ENCODE peak calls at places on chromosomes 16 and 17, in four cellular contexts. One of them, this sample, is unnamed.

GRCh38 chr16:17638134-17638533 is 167.4 kb upstream of the XYLT1 start:
- DNase-seq in ascending aorta: no peak
- DNase-seq in small intestine: no peak
- DNase-seq in CD8-positive, alpha-beta memory T cell: no peak
- DNase-seq in this sample: no peak

GRCh38 chr16:12462690-12463646 is 340.7 kb downstream of the CPPED1 start:
- DNase-seq in ascending aorta: no peak
- DNase-seq in small intestine: no peak
- DNase-seq in CD8-positive, alpha-beta memory T cell: no peak
- DNase-seq in this sample: no peak

GRCh38 chr16:47965439-47965838 is 190.4 kb downstream of the ABCC12 start:
- DNase-seq in ascending aorta: no peak
- DNase-seq in small intestine: no peak
- DNase-seq in CD8-positive, alpha-beta memory T cell: no peak
- DNase-seq in this sample: no peak

GRCh38 chr17:81291662-81292061 is 3.4 kb downstream of the SLC38A10 start:
- DNase-seq in ascending aorta: no peak
- DNase-seq in small intestine: peak
- DNase-seq in CD8-positive, alpha-beta memory T cell: peak
- DNase-seq in this sample: no peak

GRCh38 chr17:59725691-59726090 is 18.2 kb downstream of the VMP1 start:
- DNase-seq in ascending aorta: no peak
- DNase-seq in small intestine: no peak
- DNase-seq in CD8-positive, alpha-beta memory T cell: no peak
- DNase-seq in this sample: no peak

GRCh38 chr16:80547145-80547544 is 6.4 kb downstream of the DYNLRB2 start:
- DNase-seq in ascending aorta: no peak
- DNase-seq in small intestine: peak
- DNase-seq in CD8-positive, alpha-beta memory T cell: no peak
- DNase-seq in this sample: no peak

GRCh38 chr16:65876200-65876498 is 490.3 kb upstream of the CDH5 start:
- DNase-seq in ascending aorta: no peak
- DNase-seq in small intestine: no peak
- DNase-seq in CD8-positive, alpha-beta memory T cell: no peak
- DNase-seq in this sample: no peak

GRCh38 chr17:8062435-8062806 is 23.6 kb downstream of the ALOX15B start:
- DNase-seq in ascending aorta: no peak
- DNase-seq in small intestine: no peak
- DNase-seq in CD8-positive, alpha-beta memory T cell: no peak
- DNase-seq in this sample: no peak

GRCh38 chr17:76597156-76598003 is 11.7 kb upstream of the ST6GALNAC2 start:
- DNase-seq in ascending aorta: no peak
- DNase-seq in small intestine: peak
- DNase-seq in CD8-positive, alpha-beta memory T cell: no peak
- DNase-seq in this sample: no peak

GRCh38 chr17:17264430-17264829 is 16.6 kb downstream of the COPS3 start:
- DNase-seq in ascending aorta: no peak
- DNase-seq in small intestine: no peak
- DNase-seq in CD8-positive, alpha-beta memory T cell: no peak
- DNase-seq in this sample: no peak

GRCh38 chr17:46819906-46820351 is 1.4 kb upstream of the WNT3 start:
- DNase-seq in ascending aorta: no peak
- DNase-seq in small intestine: no peak
- DNase-seq in CD8-positive, alpha-beta memory T cell: no peak
- DNase-seq in this sample: no peak

GRCh38 chr16:425740-426114 is 278 bp downstream of the RAB11FIP3 start:
- DNase-seq in ascending aorta: no peak
- DNase-seq in small intestine: no peak
- DNase-seq in CD8-positive, alpha-beta memory T cell: no peak
- DNase-seq in this sample: no peak

GRCh38 chr17:5049314-5049819 is 14.1 kb upstream of the SLC52A1 start:
- DNase-seq in ascending aorta: no peak
- DNase-seq in small intestine: peak
- DNase-seq in CD8-positive, alpha-beta memory T cell: peak
- DNase-seq in this sample: no peak

GRCh38 chr17:59387351-59388069 is 56.1 kb downstream of the YPEL2 start:
- DNase-seq in ascending aorta: no peak
- DNase-seq in small intestine: no peak
- DNase-seq in CD8-positive, alpha-beta memory T cell: no peak
- DNase-seq in this sample: no peak

GRCh38 chr16:47065766-47066688 is 77.7 kb downstream of the NETO2 start:
- DNase-seq in ascending aorta: no peak
- DNase-seq in small intestine: no peak
- DNase-seq in CD8-positive, alpha-beta memory T cell: no peak
- DNase-seq in this sample: no peak

GRCh38 chr16:23362460-23363317 is 60.6 kb downstream of the SCNN1B start:
- DNase-seq in ascending aorta: no peak
- DNase-seq in small intestine: peak
- DNase-seq in CD8-positive, alpha-beta memory T cell: no peak
- DNase-seq in this sample: no peak

GRCh38 chr17:81139428-81139827 is 25.9 kb upstream of the PVALEF start:
- DNase-seq in ascending aorta: no peak
- DNase-seq in small intestine: no peak
- DNase-seq in CD8-positive, alpha-beta memory T cell: no peak
- DNase-seq in this sample: no peak

GRCh38 chr17:77404812-77405581 is 264.2 kb downstream of the SEC14L1 start:
- DNase-seq in ascending aorta: peak
- DNase-seq in small intestine: peak
- DNase-seq in CD8-positive, alpha-beta memory T cell: peak
- DNase-seq in this sample: no peak

GRCh38 chr16:87692756-87693155 is 73.0 kb downstream of the KLHDC4 start:
- DNase-seq in ascending aorta: no peak
- DNase-seq in small intestine: peak
- DNase-seq in CD8-positive, alpha-beta memory T cell: no peak
- DNase-seq in this sample: no peak

GRCh38 chr17:42682400-42683384 is at the start of gene CNTNAP1:
- DNase-seq in ascending aorta: no peak
- DNase-seq in small intestine: peak
- DNase-seq in CD8-positive, alpha-beta memory T cell: no peak
- DNase-seq in this sample: no peak

GRCh38 chr17:18950944-18951905 is 740 bp upstream of the SLC5A10 start:
- DNase-seq in ascending aorta: no peak
- DNase-seq in small intestine: no peak
- DNase-seq in CD8-positive, alpha-beta memory T cell: no peak
- DNase-seq in this sample: no peak

GRCh38 chr16:22065252-22065651 is 27.1 kb upstream of the VWA3A start:
- DNase-seq in ascending aorta: no peak
- DNase-seq in small intestine: no peak
- DNase-seq in CD8-positive, alpha-beta memory T cell: no peak
- DNase-seq in this sample: no peak

GRCh38 chr16:51524555-51525373 is 373.7 kb upstream of the SALL1 start:
- DNase-seq in ascending aorta: no peak
- DNase-seq in small intestine: no peak
- DNase-seq in CD8-positive, alpha-beta memory T cell: no peak
- DNase-seq in this sample: no peak

GRCh38 chr17:72255481-72255880 is 134.7 kb downstream of the SOX9 start:
- DNase-seq in ascending aorta: no peak
- DNase-seq in small intestine: peak
- DNase-seq in CD8-positive, alpha-beta memory T cell: no peak
- DNase-seq in this sample: no peak

GRCh38 chr16:29824589-29825144 is 4.4 kb downstream of the MVP start:
- DNase-seq in ascending aorta: no peak
- DNase-seq in small intestine: peak
- DNase-seq in CD8-positive, alpha-beta memory T cell: no peak
- DNase-seq in this sample: no peak

GRCh38 chr17:81427446-81428120 is 32.3 kb downstream of the BAHCC1 start:
- DNase-seq in ascending aorta: no peak
- DNase-seq in small intestine: peak
- DNase-seq in CD8-positive, alpha-beta memory T cell: no peak
- DNase-seq in this sample: no peak

GRCh38 chr16:47059991-47060390 is 83.8 kb downstream of the NETO2 start:
- DNase-seq in ascending aorta: no peak
- DNase-seq in small intestine: no peak
- DNase-seq in CD8-positive, alpha-beta memory T cell: no peak
- DNase-seq in this sample: no peak

GRCh38 chr17:74543891-74544760 is 1.8 kb downstream of the CD300C start:
- DNase-seq in ascending aorta: no peak
- DNase-seq in small intestine: no peak
- DNase-seq in CD8-positive, alpha-beta memory T cell: no peak
- DNase-seq in this sample: no peak

GRCh38 chr17:78795241-78795640 is 13.2 kb upstream of the CYTH1 start:
- DNase-seq in ascending aorta: no peak
- DNase-seq in small intestine: no peak
- DNase-seq in CD8-positive, alpha-beta memory T cell: no peak
- DNase-seq in this sample: no peak

GRCh38 chr17:12485361-12485911 is 180.3 kb upstream of the MYOCD start:
- DNase-seq in ascending aorta: no peak
- DNase-seq in small intestine: no peak
- DNase-seq in CD8-positive, alpha-beta memory T cell: no peak
- DNase-seq in this sample: no peak

GRCh38 chr16:4830408-4830807 is 16.7 kb downstream of the GLYR1 start:
- DNase-seq in ascending aorta: no peak
- DNase-seq in small intestine: no peak
- DNase-seq in CD8-positive, alpha-beta memory T cell: no peak
- DNase-seq in this sample: no peak

GRCh38 chr16:77375396-77375795 is 59.4 kb downstream of the ADAMTS18 start:
- DNase-seq in ascending aorta: no peak
- DNase-seq in small intestine: no peak
- DNase-seq in CD8-positive, alpha-beta memory T cell: no peak
- DNase-seq in this sample: no peak

GRCh38 chr17:55729484-55729883 is 6.8 kb upstream of the TMEM100 start:
- DNase-seq in ascending aorta: no peak
- DNase-seq in small intestine: no peak
- DNase-seq in CD8-positive, alpha-beta memory T cell: no peak
- DNase-seq in this sample: no peak
- H3K4me3 ChIP-seq in ascending aorta: no peak
- H3K4me3 ChIP-seq in small intestine: no peak
- H3K4me3 ChIP-seq in CD8-positive, alpha-beta memory T cell: no peak
- H3K4me3 ChIP-seq in this sample: peak

DNA sequence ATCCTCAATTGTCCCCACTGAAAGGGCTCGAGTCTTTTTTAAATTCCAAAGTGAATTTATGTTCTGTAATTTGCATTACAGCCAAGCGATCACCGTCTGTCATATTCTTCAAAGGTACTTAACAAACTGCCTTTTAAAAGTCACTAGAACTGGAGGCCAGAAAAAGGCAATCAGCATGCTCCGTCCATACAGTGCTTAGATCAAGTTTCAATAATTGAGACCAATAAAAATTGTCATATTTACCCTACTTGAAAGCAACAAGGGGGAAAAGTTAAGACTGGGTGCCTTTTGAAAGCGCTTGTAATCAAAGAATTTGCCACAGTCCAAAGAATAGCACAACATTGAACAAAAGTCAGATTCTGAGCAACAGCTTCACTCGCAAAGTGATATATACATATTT is 9.0 kb upstream of the ZFHX3 start:
- DNase-seq in ascending aorta: no peak
- DNase-seq in small intestine: no peak
- DNase-seq in CD8-positive, alpha-beta memory T cell: no peak
- DNase-seq in this sample: no peak
- H3K4me3 ChIP-seq in ascending aorta: peak
- H3K4me3 ChIP-seq in small intestine: no peak
- H3K4me3 ChIP-seq in CD8-positive, alpha-beta memory T cell: no peak
- H3K4me3 ChIP-seq in this sample: peak

DNA sequence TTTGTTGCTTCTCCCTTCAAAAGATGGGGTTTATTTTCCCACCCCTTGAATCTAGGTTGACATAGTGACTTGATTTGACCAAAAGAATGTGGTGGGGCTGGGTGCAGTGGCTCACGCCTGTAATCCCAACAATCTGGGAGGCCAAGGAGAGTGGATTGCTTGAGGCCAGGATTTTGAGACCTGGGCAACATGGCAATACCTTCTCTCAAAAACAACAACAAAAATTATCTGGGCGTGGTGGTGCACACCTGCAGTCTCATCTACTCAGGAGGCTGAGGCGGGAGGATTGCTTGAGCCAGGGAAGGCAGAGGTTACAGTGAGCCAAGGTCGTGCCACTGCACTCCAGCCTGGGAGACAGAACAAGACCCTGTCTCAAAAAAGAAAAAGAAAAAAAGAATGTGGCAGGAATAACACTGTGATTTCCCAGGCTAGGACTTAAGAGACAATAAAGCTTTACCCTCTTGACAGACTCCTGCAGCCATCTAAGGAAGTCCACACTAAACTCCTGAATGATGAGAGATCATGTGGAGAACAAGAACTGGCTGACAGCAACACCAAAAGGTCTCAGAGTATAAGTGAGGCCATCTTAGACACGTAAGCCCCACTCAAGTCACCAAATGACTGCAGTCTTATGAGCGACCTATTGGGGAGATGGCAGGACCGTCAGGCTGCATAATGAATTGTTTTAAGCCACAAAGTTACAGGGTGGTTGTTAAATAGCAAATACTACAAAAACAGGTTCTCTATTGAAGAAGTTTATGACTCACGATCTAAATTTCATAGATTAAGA is 37.0 kb downstream of the FBXL20 start:
- DNase-seq in ascending aorta: no peak
- DNase-seq in small intestine: no peak
- DNase-seq in CD8-positive, alpha-beta memory T cell: no peak
- DNase-seq in this sample: no peak
- H3K4me3 ChIP-seq in ascending aorta: no peak
- H3K4me3 ChIP-seq in small intestine: no peak
- H3K4me3 ChIP-seq in CD8-positive, alpha-beta memory T cell: no peak
- H3K4me3 ChIP-seq in this sample: no peak

GRCh38 chr17:19977360-19978205 is at the start of gene AKAP10:
- DNase-seq in ascending aorta: peak
- DNase-seq in small intestine: peak
- DNase-seq in CD8-positive, alpha-beta memory T cell: peak
- DNase-seq in this sample: no peak

GRCh38 chr17:19979917-19980770 is 2.5 kb upstream of the AKAP10 start:
- DNase-seq in ascending aorta: no peak
- DNase-seq in small intestine: no peak
- DNase-seq in CD8-positive, alpha-beta memory T cell: no peak
- DNase-seq in this sample: no peak

GRCh38 chr17:19978206-19978802 is 676 bp upstream of the AKAP10 start:
- DNase-seq in ascending aorta: no peak
- DNase-seq in small intestine: no peak
- DNase-seq in CD8-positive, alpha-beta memory T cell: no peak
- DNase-seq in this sample: no peak

GRCh38 chr17:19975601-19976000 is 2.0 kb downstream of the AKAP10 start:
- DNase-seq in ascending aorta: no peak
- DNase-seq in small intestine: no peak
- DNase-seq in CD8-positive, alpha-beta memory T cell: no peak
- DNase-seq in this sample: no peak

DNA sequence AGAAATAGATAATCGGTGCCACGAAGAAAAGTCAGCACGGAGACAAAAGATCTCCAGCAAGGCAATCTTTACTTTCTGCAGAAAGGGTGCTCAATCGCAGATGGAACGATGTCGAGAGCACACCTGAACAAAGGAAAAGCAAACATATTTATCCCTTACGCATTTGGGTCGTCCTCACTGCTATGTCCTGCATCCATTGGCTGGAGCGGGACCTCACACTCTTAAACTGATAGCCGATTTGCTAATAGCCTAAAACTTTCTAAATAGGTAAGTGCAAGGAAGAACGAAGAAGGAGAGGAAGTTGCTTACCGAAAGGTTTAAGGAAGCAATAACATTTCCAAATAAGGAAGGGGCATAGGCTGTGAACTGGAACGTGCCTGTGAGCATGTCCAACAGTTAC is 1.2 kb upstream of the AKAP10 start:
- DNase-seq in ascending aorta: no peak
- DNase-seq in small intestine: no peak
- DNase-seq in CD8-positive, alpha-beta memory T cell: no peak
- DNase-seq in this sample: no peak
- H3K4me3 ChIP-seq in ascending aorta: peak
- H3K4me3 ChIP-seq in small intestine: no peak
- H3K4me3 ChIP-seq in CD8-positive, alpha-beta memory T cell: peak
- H3K4me3 ChIP-seq in this sample: no peak

GRCh38 chr17:66491213-66491612 is 188.8 kb downstream of the PRKCA start:
- DNase-seq in ascending aorta: no peak
- DNase-seq in small intestine: no peak
- DNase-seq in CD8-positive, alpha-beta memory T cell: no peak
- DNase-seq in this sample: no peak
- H3K4me3 ChIP-seq in ascending aorta: no peak
- H3K4me3 ChIP-seq in small intestine: no peak
- H3K4me3 ChIP-seq in CD8-positive, alpha-beta memory T cell: no peak
- H3K4me3 ChIP-seq in this sample: no peak